ENCODE peak calls at places on chromosome X, in five cellular contexts. One of them, this sample, is unnamed.

GRCh38 chrX:134172588-134173259 is 64.3 kb upstream of the CCDC160 start:
- DNase-seq in Caco-2: no peak
- DNase-seq in AG04449: no peak
- DNase-seq in chondrocyte: no peak
- DNase-seq in GM06990: peak; percentile 20
- DNase-seq in this sample: peak; percentile 51

GRCh38 chrX:83160096-83160495 is 348.0 kb upstream of the POU3F4 start:
- DNase-seq in chondrocyte: no peak
- DNase-seq in Caco-2: peak; percentile 17
- DNase-seq in GM06990: no peak
- DNase-seq in AG04449: no peak
- DNase-seq in this sample: no peak

GRCh38 chrX:125289920-125290319 is 29.8 kb upstream of the TEX13C start:
- DNase-seq in Caco-2: no peak
- DNase-seq in GM06990: no peak
- DNase-seq in chondrocyte: no peak
- DNase-seq in AG04449: no peak
- DNase-seq in this sample: no peak

GRCh38 chrX:12777670-12778069 is 13.5 kb upstream of the PRPS2 start:
- DNase-seq in GM06990: no peak
- DNase-seq in AG04449: no peak
- DNase-seq in Caco-2: no peak
- DNase-seq in chondrocyte: no peak
- DNase-seq in this sample: no peak

GRCh38 chrX:153971124-153971631 is 440 bp downstream of the HCFC1 start:
- DNase-seq in Caco-2: peak; percentile 80
- DNase-seq in chondrocyte: peak; percentile 99
- DNase-seq in GM06990: peak; percentile 95
- DNase-seq in AG04449: peak; percentile 17
- DNase-seq in this sample: peak; percentile 87

GRCh38 chrX:151973851-151974335 is 583 bp downstream of the GABRE start:
- DNase-seq in chondrocyte: no peak
- DNase-seq in AG04449: no peak
- DNase-seq in Caco-2: peak; percentile 17
- DNase-seq in GM06990: no peak
- DNase-seq in this sample: no peak

GRCh38 chrX:139795196-139795595 is 87.2 kb upstream of the MCF2 start:
- DNase-seq in GM06990: peak; percentile 35
- DNase-seq in chondrocyte: no peak
- DNase-seq in AG04449: no peak
- DNase-seq in Caco-2: no peak
- DNase-seq in this sample: peak; percentile 35

GRCh38 chrX:68942141-68942540 is 113.3 kb downstream of the EFNB1 start:
- DNase-seq in AG04449: no peak
- DNase-seq in GM06990: no peak
- DNase-seq in Caco-2: no peak
- DNase-seq in chondrocyte: no peak
- DNase-seq in this sample: no peak

GRCh38 chrX:104370089-104370488 is 115.4 kb upstream of the ESX1 start:
- DNase-seq in chondrocyte: no peak
- DNase-seq in AG04449: no peak
- DNase-seq in GM06990: no peak
- DNase-seq in Caco-2: peak; percentile 60
- DNase-seq in this sample: no peak

GRCh38 chrX:24221872-24222271 is 72.3 kb downstream of the ZFX start:
- DNase-seq in Caco-2: no peak
- DNase-seq in chondrocyte: no peak
- DNase-seq in AG04449: no peak
- DNase-seq in GM06990: no peak
- DNase-seq in this sample: no peak

GRCh38 chrX:100721328-100721727 is 10.6 kb downstream of the SYTL4 start:
- DNase-seq in AG04449: no peak
- DNase-seq in chondrocyte: no peak
- DNase-seq in GM06990: no peak
- DNase-seq in Caco-2: no peak
- DNase-seq in this sample: no peak

GRCh38 chrX:70878925-70879324 is 29.6 kb downstream of the TEX11 start:
- DNase-seq in chondrocyte: no peak
- DNase-seq in AG04449: no peak
- DNase-seq in Caco-2: no peak
- DNase-seq in GM06990: peak; percentile 20
- DNase-seq in this sample: peak; percentile 1

GRCh38 chrX:13110427-13111324 is 66.3 kb upstream of the FAM9C start:
- DNase-seq in GM06990: no peak
- DNase-seq in chondrocyte: no peak
- DNase-seq in Caco-2: no peak
- DNase-seq in AG04449: peak; percentile 82
- DNase-seq in this sample: no peak

DNA sequence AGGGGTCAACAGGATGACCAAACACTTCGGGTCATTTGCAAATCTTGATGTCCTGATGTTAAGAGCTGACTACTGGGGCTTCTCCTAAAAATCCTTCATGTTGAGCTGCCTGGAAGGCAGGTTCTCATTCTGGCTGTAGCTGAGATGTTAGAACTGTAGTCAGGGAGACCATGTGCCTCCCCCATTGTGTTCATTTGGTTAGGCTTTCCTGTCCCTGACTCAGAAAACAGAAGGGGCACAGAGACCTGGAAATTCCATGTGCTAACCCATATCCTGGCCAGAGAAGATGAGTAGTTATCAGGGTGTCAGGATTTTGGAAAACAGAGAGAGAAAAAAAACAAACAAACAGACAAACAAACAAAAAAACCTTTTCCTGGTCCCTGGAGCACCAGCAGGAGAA is 177.5 kb downstream of the AR start:
- DNase-seq in AG04449: no peak
- DNase-seq in chondrocyte: no peak
- DNase-seq in Caco-2: no peak
- DNase-seq in GM06990: no peak
- DNase-seq in this sample: no peak
- TF ChIP-seq CTCF in AG04449: no peak
- TF ChIP-seq CTCF in chondrocyte: no peak
- TF ChIP-seq CTCF in Caco-2: no peak
- TF ChIP-seq CTCF in GM06990: no peak
- TF ChIP-seq CTCF in this sample: no peak

GRCh38 chrX:41518841-41519220 is 71.7 kb downstream of the NYX start:
- DNase-seq in AG04449: no peak
- DNase-seq in GM06990: no peak
- DNase-seq in Caco-2: no peak
- DNase-seq in chondrocyte: no peak
- DNase-seq in this sample: no peak

GRCh38 chrX:41522071-41522470 is 74.9 kb downstream of the NYX start:
- DNase-seq in chondrocyte: no peak
- DNase-seq in GM06990: no peak
- DNase-seq in AG04449: no peak
- DNase-seq in Caco-2: no peak
- DNase-seq in this sample: no peak

GRCh38 chrX:41516995-41517660 is 70.0 kb downstream of the NYX start:
- DNase-seq in AG04449: no peak
- DNase-seq in GM06990: no peak
- DNase-seq in Caco-2: no peak
- DNase-seq in chondrocyte: no peak
- DNase-seq in this sample: no peak

GRCh38 chrX:41515376-41515775 is 68.2 kb downstream of the NYX start:
- DNase-seq in GM06990: no peak
- DNase-seq in chondrocyte: no peak
- DNase-seq in Caco-2: no peak
- DNase-seq in AG04449: no peak
- DNase-seq in this sample: no peak

GRCh38 chrX:41518127-41518840 is 71.1 kb downstream of the NYX start:
- DNase-seq in Caco-2: no peak
- DNase-seq in chondrocyte: no peak
- DNase-seq in GM06990: no peak
- DNase-seq in AG04449: no peak
- DNase-seq in this sample: peak; percentile 82
- TF ChIP-seq CTCF in Caco-2: no peak
- TF ChIP-seq CTCF in chondrocyte: no peak
- TF ChIP-seq CTCF in GM06990: no peak
- TF ChIP-seq CTCF in AG04449: no peak
- TF ChIP-seq CTCF in this sample: no peak

DNA sequence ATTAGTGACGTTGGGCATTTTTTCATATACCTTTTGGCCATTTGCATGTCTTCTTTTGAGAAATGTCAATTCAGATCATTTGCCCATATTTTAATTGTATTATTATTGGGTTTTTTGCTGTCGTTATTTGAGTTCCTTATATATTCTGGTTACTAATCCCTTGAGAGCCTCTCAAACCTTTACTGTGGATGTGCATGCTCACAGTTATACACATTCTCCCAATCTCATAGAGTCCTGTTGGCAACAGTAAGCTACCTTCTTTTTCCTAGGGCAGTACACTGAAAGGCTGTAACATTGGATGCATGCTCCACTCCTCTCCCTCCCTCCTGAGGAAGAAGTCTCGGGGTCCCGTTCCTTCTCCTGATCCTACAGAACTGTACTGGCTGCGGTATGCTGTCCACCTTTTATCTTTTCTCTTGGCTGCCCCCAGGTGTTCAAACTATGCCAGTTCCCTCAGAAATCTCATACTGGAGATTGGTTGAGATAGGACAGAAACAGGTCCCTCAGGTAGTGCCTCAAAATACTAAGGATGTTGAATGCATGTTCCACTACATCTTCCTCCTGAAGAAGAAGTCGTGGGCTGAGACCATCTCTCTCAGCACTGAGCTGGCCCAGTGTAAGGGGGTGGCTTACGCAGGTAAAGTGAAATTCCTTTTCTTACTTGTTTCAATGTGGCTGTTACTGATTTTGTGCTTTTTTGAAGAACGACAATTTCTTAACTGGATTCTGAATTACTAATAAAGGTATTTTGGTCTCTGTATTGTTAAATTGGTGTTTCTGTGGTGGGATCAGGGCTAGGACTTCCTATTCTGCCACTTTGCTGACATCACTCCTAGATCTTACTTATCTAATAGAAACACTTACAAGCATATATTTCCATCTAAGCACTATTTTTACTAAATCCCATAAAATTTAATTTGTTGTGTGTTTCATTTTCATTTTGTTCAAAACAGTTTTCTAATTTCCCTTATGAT is 145.4 kb upstream of the HUWE1 start:
- DNase-seq in chondrocyte: no peak
- DNase-seq in GM06990: peak; percentile 25
- DNase-seq in AG04449: no peak
- DNase-seq in Caco-2: peak; percentile 58
- DNase-seq in this sample: peak; percentile 64
- TF ChIP-seq CTCF in chondrocyte: peak; percentile 72
- TF ChIP-seq CTCF in GM06990: peak; percentile 55
- TF ChIP-seq CTCF in AG04449: no peak
- TF ChIP-seq CTCF in Caco-2: peak; percentile 28
- TF ChIP-seq CTCF in this sample: peak; percentile 54

DNA sequence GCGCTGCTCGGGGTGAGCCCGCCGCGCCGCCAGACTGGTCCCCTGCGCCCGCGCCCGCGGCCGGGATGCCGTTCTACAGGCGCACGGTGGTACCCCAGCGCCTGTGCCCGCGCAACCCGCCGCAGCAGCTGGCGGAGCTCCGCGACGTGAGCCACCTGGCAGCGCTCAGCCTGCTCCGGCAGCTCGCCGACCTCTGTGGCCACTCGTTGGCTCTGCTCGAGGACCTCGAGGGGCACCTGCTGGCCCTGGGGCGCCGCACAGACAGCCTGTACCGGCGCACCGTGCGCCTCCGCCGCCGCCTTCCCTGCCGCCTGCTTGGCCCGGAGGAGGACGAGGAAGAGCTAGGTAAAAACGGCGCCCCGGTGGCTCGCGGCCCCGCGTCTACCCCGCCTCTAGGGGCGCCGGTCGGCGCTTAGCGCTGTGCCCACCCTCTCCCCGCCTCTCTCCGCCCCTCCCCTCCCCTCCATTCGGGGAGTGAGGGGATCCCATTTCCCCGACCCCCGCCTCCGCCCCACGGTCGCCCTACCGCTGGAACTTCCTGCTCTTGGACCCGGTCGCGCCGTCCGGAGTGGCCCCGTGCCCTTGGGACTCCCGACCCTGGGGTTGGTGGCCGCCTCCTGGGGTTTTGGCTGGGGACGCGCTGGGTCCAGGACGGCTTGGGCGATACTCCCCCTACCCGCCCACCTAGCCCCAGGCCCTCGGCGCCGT is 532 bp downstream of the NHSL2 start:
- DNase-seq in GM06990: peak; percentile 17
- DNase-seq in chondrocyte: no peak
- DNase-seq in Caco-2: no peak
- DNase-seq in AG04449: no peak
- DNase-seq in this sample: peak; percentile 37
- TF ChIP-seq CTCF in GM06990: peak; percentile 28
- TF ChIP-seq CTCF in chondrocyte: peak; percentile 72
- TF ChIP-seq CTCF in Caco-2: no peak
- TF ChIP-seq CTCF in AG04449: peak; percentile 13
- TF ChIP-seq CTCF in this sample: peak; percentile 53

DNA sequence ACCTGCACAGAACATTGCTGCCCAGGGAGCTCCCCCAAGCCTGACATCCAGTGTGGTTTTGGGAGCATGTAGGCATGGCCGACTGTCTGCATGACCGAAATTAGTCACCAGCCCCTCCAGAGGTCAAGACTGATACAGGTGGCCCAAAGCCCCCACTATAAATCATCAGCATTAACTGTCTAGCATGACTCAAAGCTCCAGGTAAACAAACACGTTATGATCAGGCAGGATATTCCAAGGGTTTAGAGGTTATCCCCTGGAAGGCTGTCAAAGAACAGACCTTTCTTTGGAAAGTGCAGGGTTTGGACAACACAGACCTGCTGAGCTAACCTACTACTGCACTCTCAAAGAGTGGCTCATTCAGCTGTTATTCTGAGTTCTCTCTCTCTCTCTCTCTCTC is 2.1 kb upstream of the FAM9A start:
- DNase-seq in Caco-2: no peak
- DNase-seq in GM06990: no peak
- DNase-seq in AG04449: no peak
- DNase-seq in chondrocyte: no peak
- DNase-seq in this sample: no peak
- TF ChIP-seq CTCF in Caco-2: no peak
- TF ChIP-seq CTCF in GM06990: no peak
- TF ChIP-seq CTCF in AG04449: no peak
- TF ChIP-seq CTCF in chondrocyte: no peak
- TF ChIP-seq CTCF in this sample: no peak

GRCh38 chrX:149938427-149939270 is at the start of gene EOLA2:
- DNase-seq in Caco-2: peak; percentile 89
- DNase-seq in AG04449: peak; percentile 95
- DNase-seq in GM06990: peak; percentile 93
- DNase-seq in chondrocyte: peak; percentile 96
- DNase-seq in this sample: peak; percentile 96
- TF ChIP-seq CTCF in Caco-2: peak; percentile 41
- TF ChIP-seq CTCF in AG04449: peak; percentile 76
- TF ChIP-seq CTCF in GM06990: peak; percentile 47
- TF ChIP-seq CTCF in chondrocyte: peak; percentile 77
- TF ChIP-seq CTCF in this sample: peak; percentile 16

GRCh38 chrX:106999002-106999975 is 723 bp downstream of the MORC4 start:
- DNase-seq in chondrocyte: no peak
- DNase-seq in Caco-2: peak; percentile 65
- DNase-seq in AG04449: no peak
- DNase-seq in GM06990: peak; percentile 22
- DNase-seq in this sample: peak; percentile 64
- TF ChIP-seq CTCF in chondrocyte: peak; percentile 77
- TF ChIP-seq CTCF in Caco-2: no peak
- TF ChIP-seq CTCF in AG04449: peak; percentile 56
- TF ChIP-seq CTCF in GM06990: peak; percentile 32
- TF ChIP-seq CTCF in this sample: peak; percentile 43